ENCODE peak calls at places on chromosomes 11 and 22, in nine cellular contexts. One of them, this sample, is unnamed.

GRCh38 chr11:131378931-131379330 is 8.5 kb downstream of the NTM start:
- DNase-seq in body of pancreas: no peak
- DNase-seq in A549: no peak
- DNase-seq in neuronal stem cell: no peak
- DNase-seq in HCT116: no peak
- DNase-seq in testis: no peak
- DNase-seq in H9: no peak
- DNase-seq in kidney: no peak
- DNase-seq in SJSA1: no peak
- DNase-seq in this sample: no peak

GRCh38 chr11:20363500-20364411 is at the start of gene HTATIP2:
- DNase-seq in SJSA1: peak; percentile 72
- DNase-seq in HCT116: no peak
- DNase-seq in body of pancreas: peak; percentile 61
- DNase-seq in A549: peak; percentile 66
- DNase-seq in H9: peak; percentile 71
- DNase-seq in neuronal stem cell: no peak
- DNase-seq in testis: peak; percentile 76
- DNase-seq in kidney: peak; percentile 91
- DNase-seq in this sample: peak; percentile 58

GRCh38 chr11:116986521-116987105 is 111.6 kb downstream of the SIK3 start:
- DNase-seq in testis: no peak
- DNase-seq in SJSA1: peak; percentile 28
- DNase-seq in neuronal stem cell: no peak
- DNase-seq in kidney: no peak
- DNase-seq in HCT116: no peak
- DNase-seq in H9: no peak
- DNase-seq in A549: no peak
- DNase-seq in body of pancreas: no peak
- DNase-seq in this sample: no peak

GRCh38 chr11:7281083-7281482 is 29.4 kb downstream of the SYT9 start:
- DNase-seq in body of pancreas: no peak
- DNase-seq in HCT116: no peak
- DNase-seq in A549: no peak
- DNase-seq in testis: no peak
- DNase-seq in neuronal stem cell: no peak
- DNase-seq in SJSA1: peak; percentile 2
- DNase-seq in kidney: no peak
- DNase-seq in H9: no peak
- DNase-seq in this sample: no peak

GRCh38 chr11:107591098-107591445 is at the start of gene ELMOD1:
- DNase-seq in body of pancreas: peak; percentile 34
- DNase-seq in HCT116: no peak
- DNase-seq in neuronal stem cell: peak; percentile 61
- DNase-seq in kidney: peak; percentile 79
- DNase-seq in H9: peak; percentile 63
- DNase-seq in A549: peak; percentile 50
- DNase-seq in testis: peak; percentile 77
- DNase-seq in SJSA1: no peak
- DNase-seq in this sample: peak; percentile 74

GRCh38 chr11:17604201-17604912 is 57.3 kb downstream of the OTOG start:
- DNase-seq in SJSA1: no peak
- DNase-seq in testis: no peak
- DNase-seq in A549: no peak
- DNase-seq in H9: no peak
- DNase-seq in HCT116: no peak
- DNase-seq in neuronal stem cell: no peak
- DNase-seq in body of pancreas: no peak
- DNase-seq in kidney: no peak
- DNase-seq in this sample: no peak

GRCh38 chr11:93487032-93487483 is 56.1 kb downstream of the SMCO4 start:
- DNase-seq in H9: no peak
- DNase-seq in body of pancreas: no peak
- DNase-seq in A549: no peak
- DNase-seq in neuronal stem cell: no peak
- DNase-seq in HCT116: no peak
- DNase-seq in SJSA1: no peak
- DNase-seq in kidney: no peak
- DNase-seq in testis: peak; percentile 26
- DNase-seq in this sample: no peak

GRCh38 chr11:118241191-118242098 is 10.7 kb downstream of the MPZL3 start:
- DNase-seq in H9: no peak
- DNase-seq in neuronal stem cell: no peak
- DNase-seq in body of pancreas: peak; percentile 33
- DNase-seq in testis: no peak
- DNase-seq in HCT116: peak; percentile 95
- DNase-seq in SJSA1: no peak
- DNase-seq in A549: no peak
- DNase-seq in kidney: no peak
- DNase-seq in this sample: no peak

GRCh38 chr11:70141490-70142014 is 61.5 kb upstream of the FADD start:
- DNase-seq in kidney: no peak
- DNase-seq in neuronal stem cell: peak; percentile 86
- DNase-seq in SJSA1: no peak
- DNase-seq in H9: no peak
- DNase-seq in A549: no peak
- DNase-seq in HCT116: no peak
- DNase-seq in testis: peak; percentile 21
- DNase-seq in body of pancreas: no peak
- DNase-seq in this sample: no peak

GRCh38 chr11:31450841-31451240 is 58.6 kb downstream of the IMMP1L start:
- DNase-seq in kidney: no peak
- DNase-seq in neuronal stem cell: no peak
- DNase-seq in HCT116: no peak
- DNase-seq in A549: no peak
- DNase-seq in body of pancreas: no peak
- DNase-seq in H9: no peak
- DNase-seq in SJSA1: no peak
- DNase-seq in testis: no peak
- DNase-seq in this sample: no peak

GRCh38 chr11:124893781-124894401 is 3.8 kb downstream of the ROBO4 start:
- DNase-seq in kidney: no peak
- DNase-seq in A549: no peak
- DNase-seq in body of pancreas: no peak
- DNase-seq in SJSA1: no peak
- DNase-seq in HCT116: no peak
- DNase-seq in H9: no peak
- DNase-seq in neuronal stem cell: no peak
- DNase-seq in testis: no peak
- DNase-seq in this sample: no peak

GRCh38 chr22:36238348-36239149 is 778 bp downstream of the APOL2 start:
- DNase-seq in kidney: peak; percentile 60
- DNase-seq in body of pancreas: peak; percentile 35
- DNase-seq in testis: peak; percentile 49
- DNase-seq in SJSA1: peak; percentile 47
- DNase-seq in H9: peak; percentile 18
- DNase-seq in HCT116: no peak
- DNase-seq in A549: no peak
- DNase-seq in neuronal stem cell: no peak
- DNase-seq in this sample: peak; percentile 37

GRCh38 chr22:45942787-45943493 is 34.0 kb downstream of the WNT7B start:
- DNase-seq in SJSA1: peak; percentile 54
- DNase-seq in HCT116: no peak
- DNase-seq in A549: no peak
- DNase-seq in neuronal stem cell: no peak
- DNase-seq in testis: no peak
- DNase-seq in kidney: no peak
- DNase-seq in body of pancreas: no peak
- DNase-seq in H9: no peak
- DNase-seq in this sample: no peak

GRCh38 chr11:70700453-70700852 is 302.1 kb downstream of the CTTN start:
- DNase-seq in SJSA1: no peak
- DNase-seq in HCT116: no peak
- DNase-seq in testis: no peak
- DNase-seq in body of pancreas: no peak
- DNase-seq in A549: no peak
- DNase-seq in kidney: peak; percentile 45
- DNase-seq in H9: no peak
- DNase-seq in neuronal stem cell: no peak
- DNase-seq in this sample: no peak

GRCh38 chr11:79052539-79052938 is 388.3 kb downstream of the TENM4 start:
- DNase-seq in A549: no peak
- DNase-seq in kidney: no peak
- DNase-seq in H9: peak; percentile 52
- DNase-seq in body of pancreas: no peak
- DNase-seq in neuronal stem cell: no peak
- DNase-seq in testis: no peak
- DNase-seq in HCT116: no peak
- DNase-seq in SJSA1: no peak
- DNase-seq in this sample: no peak

GRCh38 chr11:5241461-5241860 is 7.2 kb upstream of the HBD start:
- DNase-seq in H9: no peak
- DNase-seq in SJSA1: no peak
- DNase-seq in neuronal stem cell: no peak
- DNase-seq in body of pancreas: no peak
- DNase-seq in A549: no peak
- DNase-seq in testis: no peak
- DNase-seq in kidney: no peak
- DNase-seq in HCT116: no peak
- DNase-seq in this sample: no peak

GRCh38 chr11:10666556-10666955 is 27.0 kb downstream of the IRAG1 start:
- DNase-seq in H9: no peak
- DNase-seq in SJSA1: peak; percentile 48
- DNase-seq in A549: no peak
- DNase-seq in kidney: no peak
- DNase-seq in testis: no peak
- DNase-seq in HCT116: no peak
- DNase-seq in body of pancreas: no peak
- DNase-seq in neuronal stem cell: no peak
- DNase-seq in this sample: no peak

GRCh38 chr11:67613960-67614715 is 7.4 kb downstream of the NDUFV1 start:
- DNase-seq in body of pancreas: peak; percentile 62
- DNase-seq in H9: peak; percentile 86
- DNase-seq in A549: no peak
- DNase-seq in HCT116: peak; percentile 15
- DNase-seq in neuronal stem cell: peak; percentile 69
- DNase-seq in kidney: peak; percentile 90
- DNase-seq in SJSA1: peak; percentile 62
- DNase-seq in testis: no peak
- DNase-seq in this sample: no peak

GRCh38 chr22:47727656-47728055 is 965.2 kb downstream of the TBC1D22A start:
- DNase-seq in SJSA1: no peak
- DNase-seq in testis: no peak
- DNase-seq in A549: no peak
- DNase-seq in kidney: no peak
- DNase-seq in body of pancreas: no peak
- DNase-seq in H9: no peak
- DNase-seq in neuronal stem cell: no peak
- DNase-seq in HCT116: no peak
- DNase-seq in this sample: no peak

DNA sequence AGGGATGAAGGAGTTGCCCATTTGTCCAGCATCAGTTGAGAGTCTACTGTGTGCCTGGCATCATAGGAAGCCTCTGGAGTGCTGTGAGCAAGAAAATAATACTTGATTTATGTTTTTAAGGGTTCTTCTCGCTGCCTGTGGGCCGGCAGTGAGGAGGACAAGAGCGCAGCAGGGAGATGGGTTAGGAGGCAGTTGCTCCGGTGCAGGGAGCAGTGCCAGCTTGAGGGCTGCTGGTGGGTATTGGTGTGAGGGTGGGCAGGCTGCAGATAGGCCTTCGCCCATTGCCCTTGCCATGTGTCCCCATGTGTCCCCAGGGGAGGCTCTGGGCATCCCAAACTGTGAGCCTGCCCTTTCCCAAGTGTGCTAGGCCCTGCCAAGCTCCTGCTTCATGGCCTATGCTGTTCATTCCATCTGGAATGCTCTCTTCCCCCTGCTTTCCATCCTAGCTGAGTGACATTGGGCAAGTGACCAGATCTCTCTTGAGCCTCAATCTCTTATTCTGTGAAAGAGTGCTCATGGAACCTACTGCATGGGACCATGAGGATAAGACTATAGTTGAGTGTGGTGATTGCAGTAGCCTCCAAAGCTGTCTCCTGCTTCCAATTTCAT is 19.8 kb downstream of the BMAL1 start:
- DNase-seq in H9: no peak
- DNase-seq in body of pancreas: no peak
- DNase-seq in SJSA1: no peak
- DNase-seq in A549: no peak
- DNase-seq in HCT116: no peak
- DNase-seq in kidney: no peak
- DNase-seq in testis: no peak
- DNase-seq in neuronal stem cell: no peak
- DNase-seq in this sample: no peak
- H3K27ac ChIP-seq in H9: no peak overlapping the region
- H3K27ac ChIP-seq in body of pancreas: no peak overlapping the region
- H3K27ac ChIP-seq in SJSA1: no peak overlapping the region
- H3K27ac ChIP-seq in A549: no peak overlapping the region
- H3K27ac ChIP-seq in HCT116: no peak overlapping the region
- H3K27ac ChIP-seq in kidney: no peak overlapping the region
- H3K27ac ChIP-seq in testis: no peak overlapping the region
- H3K27ac ChIP-seq in neuronal stem cell: no peak overlapping the region
- H3K27ac ChIP-seq in this sample: no peak overlapping the region

DNA sequence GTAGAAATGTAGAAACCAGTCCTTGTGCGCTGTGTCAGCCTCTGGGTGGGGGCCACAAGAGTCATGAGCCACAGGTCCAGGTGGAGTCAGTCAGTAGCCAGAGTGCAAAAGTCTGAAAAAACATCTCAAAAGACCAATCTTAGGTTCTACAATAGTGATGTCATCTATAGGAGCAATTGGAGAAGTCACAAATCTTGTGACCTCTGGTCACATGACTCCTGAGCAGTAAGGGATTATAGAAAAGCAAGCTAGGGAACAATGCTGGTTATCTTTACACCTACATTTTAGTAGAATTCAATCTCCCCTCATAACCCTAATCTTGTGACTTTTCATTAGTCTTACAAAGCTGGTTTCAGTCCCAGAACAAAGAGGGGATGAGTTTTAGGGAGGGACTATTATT is 82.7 kb downstream of the CCDC83 start:
- DNase-seq in HCT116: no peak
- DNase-seq in body of pancreas: no peak
- DNase-seq in testis: no peak
- DNase-seq in kidney: no peak
- DNase-seq in A549: no peak
- DNase-seq in H9: no peak
- DNase-seq in neuronal stem cell: no peak
- DNase-seq in SJSA1: no peak
- DNase-seq in this sample: no peak
- H3K27ac ChIP-seq in HCT116: no peak overlapping the region
- H3K27ac ChIP-seq in body of pancreas: no peak overlapping the region
- H3K27ac ChIP-seq in testis: no peak overlapping the region
- H3K27ac ChIP-seq in kidney: no peak overlapping the region
- H3K27ac ChIP-seq in A549: no peak overlapping the region
- H3K27ac ChIP-seq in H9: no peak overlapping the region
- H3K27ac ChIP-seq in neuronal stem cell: no peak overlapping the region
- H3K27ac ChIP-seq in SJSA1: no peak overlapping the region
- H3K27ac ChIP-seq in this sample: no peak overlapping the region

GRCh38 chr11:114110123-114110522 is 50.6 kb downstream of the ZBTB16 start:
- DNase-seq in body of pancreas: no peak
- DNase-seq in neuronal stem cell: no peak
- DNase-seq in A549: no peak
- DNase-seq in testis: no peak
- DNase-seq in H9: no peak
- DNase-seq in HCT116: no peak
- DNase-seq in kidney: no peak
- DNase-seq in SJSA1: no peak
- DNase-seq in this sample: no peak
- H3K27ac ChIP-seq in body of pancreas: peak overlapping the region; percentile 80
- H3K27ac ChIP-seq in neuronal stem cell: no peak overlapping the region
- H3K27ac ChIP-seq in A549: no peak overlapping the region
- H3K27ac ChIP-seq in testis: peak overlapping the region; percentile 76
- H3K27ac ChIP-seq in H9: no peak overlapping the region
- H3K27ac ChIP-seq in HCT116: no peak overlapping the region
- H3K27ac ChIP-seq in kidney: peak overlapping the region; percentile 78
- H3K27ac ChIP-seq in SJSA1: no peak overlapping the region
- H3K27ac ChIP-seq in this sample: peak overlapping the region; percentile 23

GRCh38 chr22:42994276-42994916 is 20.6 kb downstream of the PACSIN2 start:
- DNase-seq in kidney: no peak
- DNase-seq in H9: no peak
- DNase-seq in A549: no peak
- DNase-seq in testis: no peak
- DNase-seq in SJSA1: no peak
- DNase-seq in HCT116: no peak
- DNase-seq in neuronal stem cell: no peak
- DNase-seq in body of pancreas: no peak
- DNase-seq in this sample: no peak
- H3K27ac ChIP-seq in kidney: peak overlapping the region; percentile 92
- H3K27ac ChIP-seq in H9: no peak overlapping the region
- H3K27ac ChIP-seq in A549: peak overlapping the region; percentile 95
- H3K27ac ChIP-seq in testis: no peak overlapping the region
- H3K27ac ChIP-seq in SJSA1: peak overlapping the region; percentile 41
- H3K27ac ChIP-seq in HCT116: no peak overlapping the region
- H3K27ac ChIP-seq in neuronal stem cell: no peak overlapping the region
- H3K27ac ChIP-seq in body of pancreas: peak overlapping the region; percentile 94
- H3K27ac ChIP-seq in this sample: peak overlapping the region; percentile 70

This sample was measured in substantia nigra.